ENCODE peak calls at places on chromosome 11, in seven cellular contexts. B is ovary, S is tibial nerve, W is psoas muscle, L is lower lobe of right lung, E is fibroblast of lung, G is heart left ventricle. F is an unnamed sample.

GRCh38 chr11:96013459-96014213 is 89.7 kb upstream of the MTMR2 start:
- DNase-seq in S (no peak), E (no peak), W (no peak), L (no peak), B (no peak), G (no peak), F (no peak)

GRCh38 chr11:119258180-119258579 is 52.0 kb downstream of the CBL start:
- DNase-seq in W (no peak), S (no peak), L (no peak), B (no peak), G (no peak), E (no peak), F (no peak)

GRCh38 chr11:83006877-83007330 is 64.8 kb downstream of the RAB30 start:
- DNase-seq in B (no peak), S (no peak), W (no peak), L (no peak), G (no peak), E (no peak), F (no peak)

GRCh38 chr11:117415358-117415896 is 87.8 kb downstream of the CEP164 start:
- DNase-seq in S (no peak), B (no peak), W (no peak), L (no peak), E (no peak), G (no peak), F (no peak)

GRCh38 chr11:131370090-131370751 is at the start of gene NTM:
- DNase-seq in B (no peak), S (peak; percentile 73), L (no peak), E (peak; percentile 48), W (peak; percentile 44), G (peak; percentile 48), F (no peak)

GRCh38 chr11:12149672-12150225 is 39.4 kb downstream of the MICAL2 start:
- DNase-seq in G (no peak), B (no peak), W (no peak), S (no peak), L (no peak), E (peak; percentile 89), F (no peak)

GRCh38 chr11:75399344-75400109 is at the start of gene RPS3:
- DNase-seq in E (peak; percentile 92), G (peak; percentile 92), B (peak; percentile 93), L (peak; percentile 96), S (peak; percentile 91), W (peak; percentile 93), F (peak; percentile 93)

GRCh38 chr11:78902771-78903507 is 328.3 kb upstream of the NARS2 start:
- DNase-seq in S (no peak), W (no peak), L (no peak), G (no peak), E (no peak), B (no peak), F (no peak)

GRCh38 chr11:76392889-76393288 is 11.8 kb downstream of the GVQW3 start:
- DNase-seq in W (no peak), B (no peak), E (no peak), L (no peak), G (no peak), S (no peak), F (no peak)

GRCh38 chr11:68369756-68370155 is 57.4 kb downstream of the LRP5 start:
- DNase-seq in W (no peak), E (no peak), L (no peak), S (no peak), B (no peak), G (no peak), F (no peak)

GRCh38 chr11:68371176-68372041 is 59.0 kb downstream of the LRP5 start:
- DNase-seq in G (no peak), S (no peak), L (no peak), E (no peak), W (no peak), B (no peak), F (no peak)

GRCh38 chr11:68369161-68369560 is 56.8 kb downstream of the LRP5 start:
- DNase-seq in L (no peak), B (no peak), G (no peak), S (no peak), W (no peak), E (no peak), F (no peak)

GRCh38 chr11:68372114-68372513 is 59.7 kb downstream of the LRP5 start:
- DNase-seq in E (no peak), W (no peak), L (no peak), B (no peak), S (no peak), G (no peak), F (no peak)

DNA sequence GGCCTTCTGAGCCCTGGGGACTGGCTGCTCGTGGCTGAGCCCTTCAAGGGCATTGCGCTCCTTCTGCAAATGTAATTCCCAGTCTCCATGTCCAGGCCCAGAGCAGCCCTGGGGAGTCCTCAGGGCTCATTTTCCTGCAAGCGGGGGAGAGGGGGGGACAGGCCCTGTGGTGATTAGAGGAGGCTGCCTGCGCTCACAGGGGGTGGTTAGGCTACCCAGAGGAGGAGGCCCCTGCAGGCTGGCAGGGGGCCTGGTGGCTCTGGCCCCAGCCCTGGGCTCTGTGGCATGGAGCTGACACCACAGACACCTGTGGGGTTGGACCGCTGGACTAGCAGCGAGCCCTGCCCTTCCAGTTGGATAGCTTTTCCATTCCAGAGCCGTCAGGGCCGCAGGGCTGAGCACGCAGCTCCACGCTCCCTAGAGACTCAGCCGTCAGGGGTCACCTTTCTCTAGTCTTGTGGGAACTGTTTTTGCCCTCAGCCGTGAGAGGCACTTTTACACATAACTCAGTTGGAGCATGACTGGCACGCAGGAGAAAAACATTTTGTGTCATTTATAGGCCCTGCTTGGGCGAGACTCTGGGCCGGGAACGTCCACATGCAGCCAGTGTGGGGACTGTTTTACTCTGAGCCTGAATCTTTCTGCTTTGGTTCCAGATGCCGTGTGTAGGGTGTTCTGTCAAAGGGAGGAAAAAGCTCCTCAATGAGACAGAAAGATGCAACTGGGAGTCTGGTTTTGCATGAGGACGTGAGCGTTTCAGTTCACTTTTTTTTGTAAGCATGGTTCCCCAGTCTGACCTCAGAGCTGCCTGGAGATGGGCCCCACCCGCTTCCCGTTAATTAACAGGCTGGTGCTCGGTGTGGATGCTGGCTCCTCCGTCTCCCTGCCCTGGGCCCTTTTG is 58.1 kb downstream of the LRP5 start:
- DNase-seq in L (peak; percentile 63), W (no peak), S (no peak), B (no peak), E (no peak), G (no peak), F (peak; percentile 89)
- H3K4me3 ChIP-seq in L (no peak overlapping the region), W (no peak overlapping the region), S (no peak overlapping the region), B (no peak overlapping the region), E (no peak overlapping the region), G (no peak overlapping the region), F (no peak overlapping the region)

GRCh38 chr11:77752518-77752917 is 68.0 kb downstream of the RSF1 start:
- DNase-seq in L (no peak), E (peak; percentile 5), S (no peak), G (peak; percentile 56), W (no peak), B (no peak), F (no peak)
- H3K27ac ChIP-seq in L (no peak overlapping the region), E (no peak overlapping the region), S (no peak overlapping the region), G (no peak overlapping the region), W (no peak overlapping the region), B (no peak overlapping the region), F (no peak overlapping the region)

GRCh38 chr11:67290801-67291200 is 1.7 kb downstream of the ANKRD13D start:
- DNase-seq in B (peak; percentile 33), L (peak; percentile 44), E (no peak), G (no peak), W (peak; percentile 66), S (no peak), F (no peak)
- H3K4me3 ChIP-seq in B (no peak overlapping the region), L (peak overlapping the region; percentile 99), E (no peak overlapping the region), G (peak overlapping the region; percentile 70), W (no peak overlapping the region), S (no peak overlapping the region), F (peak overlapping the region; percentile 93)

GRCh38 chr11:129380413-129380812 is 4.8 kb downstream of the BARX2 start:
- DNase-seq in G (no peak), L (no peak), S (no peak), W (no peak), E (no peak), B (no peak), F (no peak)

GRCh38 chr11:129375731-129376657 is at the start of gene BARX2:
- DNase-seq in W (no peak), E (peak; percentile 71), G (no peak), S (no peak), B (no peak), L (peak; percentile 77), F (no peak)

GRCh38 chr11:129376658-129377341 is 1.2 kb downstream of the BARX2 start:
- DNase-seq in G (no peak), E (peak; percentile 10), B (no peak), W (no peak), L (no peak), S (no peak), F (no peak)

GRCh38 chr11:129374993-129375721 is 491 bp upstream of the BARX2 start:
- DNase-seq in S (no peak), B (no peak), G (no peak), E (peak; percentile 9), W (peak; percentile 66), L (peak; percentile 47), F (no peak)

DNA sequence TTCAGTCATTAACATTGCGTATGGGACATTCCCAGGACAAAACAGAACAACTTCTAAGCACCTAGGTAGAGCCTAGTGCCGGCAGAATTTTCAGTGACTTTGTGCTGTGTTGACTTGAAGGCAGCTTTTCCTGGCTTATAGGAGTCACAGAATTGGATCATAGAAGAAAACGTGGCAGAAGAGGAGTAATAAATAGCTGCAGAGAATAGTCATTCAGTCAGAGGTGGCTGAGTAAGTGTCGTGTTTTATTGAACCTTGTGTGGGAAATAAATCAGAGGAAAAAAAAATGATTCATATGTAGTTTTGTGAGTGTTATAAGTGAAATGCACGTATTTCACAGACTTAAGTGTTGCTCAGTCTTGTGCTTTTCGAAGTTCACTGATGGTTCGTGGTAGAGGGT is 2.1 kb downstream of the BARX2 start:
- DNase-seq in W (no peak), G (no peak), L (no peak), B (no peak), E (no peak), S (no peak), F (no peak)
- H3K27ac ChIP-seq in W (no peak overlapping the region), G (no peak overlapping the region), L (no peak overlapping the region), B (no peak overlapping the region), E (no peak overlapping the region), S (no peak overlapping the region), F (no peak overlapping the region)

F was measured in coronary artery.